ENCODE peak calls at places on chromosomes 12 and 14, in six cellular contexts. N is fibroblast of pulmonary artery, V is GM12865, K is body of pancreas, C is heart right ventricle, M is hepatocyte. Q is an unnamed sample.
A peak's percentile ranks its signal among the peaks of the same experiment; 100 is the strongest.

GRCh38 chr14:99042376-99043257 is 229.4 kb downstream of the BCL11B start:
- DNase-seq in N (no peak), V (no peak), K (no peak), C (no peak), M (no peak), Q (no peak)

GRCh38 chr12:54060975-54061778 is 7.5 kb downstream of the HOXC4 start:
- DNase-seq in N (no peak), V (no peak), K (no peak), C (no peak), M (no peak), Q (no peak)

GRCh38 chr12:52837341-52837741 is 3.2 kb upstream of the KRT79 start:
- DNase-seq in N (peak; percentile 89), V (peak; percentile 54), K (no peak), C (no peak), M (peak; percentile 46), Q (no peak)

GRCh38 chr12:86148612-86149011 is 107.6 kb downstream of the MGAT4C start:
- DNase-seq in N (peak; percentile 18), V (no peak), K (no peak), C (no peak), M (no peak), Q (no peak)

GRCh38 chr12:98466970-98467369 is 48.4 kb upstream of the TMPO start:
- DNase-seq in N (no peak), V (no peak), K (no peak), C (no peak), M (no peak), Q (no peak)

GRCh38 chr12:124207617-124208016 is 87.3 kb upstream of the RFLNA start:
- DNase-seq in N (peak; percentile 14), V (no peak), K (no peak), C (no peak), M (no peak), Q (no peak)

GRCh38 chr14:68782091-68782981 is 10.5 kb downstream of the ZFP36L1 start:
- DNase-seq in N (no peak), V (no peak), K (peak; percentile 20), C (no peak), M (peak; percentile 4), Q (no peak)

GRCh38 chr12:20434993-20435392 is 66.7 kb downstream of the PDE3A start:
- DNase-seq in N (peak; percentile 64), V (no peak), K (no peak), C (no peak), M (no peak), Q (no peak)

GRCh38 chr14:23005861-23006534 is 3.9 kb downstream of the C14orf93 start:
- DNase-seq in N (no peak), V (no peak), K (no peak), C (no peak), M (no peak), Q (no peak)

GRCh38 chr14:61662437-61663311 is 32.6 kb upstream of the HIF1A start:
- DNase-seq in N (peak; percentile 72), V (peak; percentile 99), K (no peak), C (no peak), M (peak; percentile 55), Q (peak; percentile 49)

GRCh38 chr14:89293349-89293916 is 123.6 kb downstream of the FOXN3 start:
- DNase-seq in N (no peak), V (no peak), K (no peak), C (no peak), M (no peak), Q (no peak)

GRCh38 chr14:96762650-96763049 is 34.5 kb upstream of the VRK1 start:
- DNase-seq in N (peak; percentile 76), V (peak; percentile 65), K (no peak), C (no peak), M (peak; percentile 70), Q (no peak)

GRCh38 chr12:107925125-107925524 is 150.6 kb downstream of the ASCL4 start:
- DNase-seq in N (no peak), V (peak; percentile 10), K (no peak), C (no peak), M (no peak), Q (no peak)

GRCh38 chr12:87953257-87953860 is 75.8 kb downstream of the C12orf50 start:
- DNase-seq in N (peak; percentile 69), V (peak; percentile 21), K (no peak), C (no peak), M (peak; percentile 48), Q (no peak)

GRCh38 chr14:102540310-102541028 is 30.9 kb upstream of the ANKRD9 start:
- DNase-seq in N (peak; percentile 86), V (no peak), K (no peak), C (no peak), M (peak; percentile 71), Q (no peak)

GRCh38 chr12:122547330-122547729 is 20.3 kb downstream of the KNTC1 start:
- DNase-seq in N (no peak), V (no peak), K (no peak), C (no peak), M (no peak), Q (no peak)

GRCh38 chr12:107027304-107028053 is 40.5 kb upstream of the MTERF2 start:
- DNase-seq in N (peak; percentile 97), V (peak; percentile 72), K (no peak), C (no peak), M (peak; percentile 83), Q (peak; percentile 29)

GRCh38 chr14:39847191-39847590 is 415.0 kb upstream of the FBXO33 start:
- DNase-seq in N (no peak), V (no peak), K (no peak), C (no peak), M (no peak), Q (no peak)

GRCh38 chr12:120467439-120467838 is 2.1 kb downstream of the SRSF9 start:
- DNase-seq in N (no peak), V (no peak), K (no peak), C (no peak), M (no peak), Q (no peak)

GRCh38 chr12:120468271-120468845 is 1.2 kb downstream of the SRSF9 start:
- DNase-seq in N (peak; percentile 70), V (peak; percentile 63), K (peak; percentile 43), C (peak; percentile 17), M (peak; percentile 49), Q (peak; percentile 54)

GRCh38 chr12:120468846-120469449 is 600 bp downstream of the SRSF9 start:
- DNase-seq in N (no peak), V (no peak), K (peak; percentile 34), C (peak; percentile 49), M (peak; percentile 46), Q (peak; percentile 45)

GRCh38 chr12:120469450-120470149 is at the start of gene SRSF9:
- DNase-seq in N (peak; percentile 98), V (peak; percentile 99), K (peak; percentile 94), C (peak; percentile 98), M (peak; percentile 99), Q (peak; percentile 95)

DNA sequence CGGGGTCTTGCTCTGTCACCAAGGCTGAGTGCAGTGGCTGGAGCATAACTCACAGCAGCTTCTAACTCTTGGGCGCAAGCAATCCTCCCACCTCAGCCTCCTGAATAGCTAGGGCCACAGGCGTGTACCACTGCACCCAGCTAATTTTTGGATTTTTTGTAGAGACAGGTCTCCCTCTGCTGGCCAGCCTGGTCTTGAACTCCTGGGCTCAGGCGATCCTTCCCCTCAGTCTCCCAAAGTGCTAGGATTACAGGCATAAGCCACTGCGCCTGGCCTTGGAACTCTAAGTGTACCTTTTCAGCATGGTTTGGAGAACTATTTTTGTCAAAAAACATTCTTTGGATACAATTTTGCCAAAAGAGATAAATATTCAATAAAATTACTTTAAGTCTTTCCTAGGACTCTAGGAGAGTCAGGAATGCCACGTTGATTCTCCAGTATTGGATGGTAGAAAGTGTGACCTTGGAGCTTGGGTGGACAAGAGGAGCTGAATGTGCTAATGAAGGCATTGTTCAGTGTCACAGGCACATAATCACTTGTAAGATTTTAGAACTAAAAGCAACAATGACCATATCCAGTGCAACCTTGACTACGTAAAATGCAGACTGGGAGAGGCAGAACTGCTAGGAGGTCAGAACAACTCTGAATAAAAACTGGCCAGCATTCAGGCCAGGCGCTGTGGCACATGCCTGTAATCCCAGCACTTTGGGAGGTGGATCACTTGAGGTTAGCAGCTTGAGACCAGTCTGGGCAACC is 2.8 kb downstream of the SRSF9 start:
- DNase-seq in N (peak; percentile 57), V (peak; percentile 51), K (peak; percentile 70), C (no peak), M (peak; percentile 56), Q (no peak)
- TF ChIP-seq CTCF in N (peak; percentile 64), V (peak; percentile 47), K (peak; percentile 72), C (peak; percentile 11), M (peak; percentile 53), Q (peak; percentile 27)

DNA sequence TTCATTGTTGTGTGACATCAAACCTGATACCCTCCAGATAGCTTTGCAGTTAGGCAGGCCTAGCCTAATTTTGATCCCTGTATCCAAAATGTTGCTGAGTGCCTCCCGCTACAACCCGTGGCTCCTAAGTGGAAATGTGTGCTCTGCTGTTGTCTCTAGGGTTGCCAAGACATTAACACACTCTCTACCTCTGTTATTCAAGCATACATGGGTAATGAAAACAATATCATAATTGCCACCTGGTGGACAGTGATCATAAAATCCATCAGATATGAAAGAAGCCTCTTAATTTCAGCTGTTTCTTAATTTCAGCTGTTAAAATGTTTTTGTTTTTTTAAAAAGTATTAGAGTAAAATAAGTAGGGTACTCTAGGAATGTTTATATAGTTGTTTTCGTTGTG is 93.5 kb downstream of the PLEKHA5 start:
- DNase-seq in N (peak; percentile 45), V (peak; percentile 17), K (no peak), C (no peak), M (no peak), Q (no peak)
- TF ChIP-seq CTCF in N (peak; percentile 28), V (no peak), K (peak; percentile 10), C (no peak), M (no peak), Q (no peak)

GRCh38 chr14:64764641-64765520 is 60.7 kb downstream of the PLEKHG3 start:
- DNase-seq in N (peak; percentile 80), V (peak; percentile 64), K (peak; percentile 76), C (peak; percentile 77), M (peak; percentile 89), Q (peak; percentile 74)

GRCh38 chr14:64762044-64763034 is 58.1 kb downstream of the PLEKHG3 start:
- DNase-seq in N (peak; percentile 96), V (no peak), K (peak; percentile 82), C (peak; percentile 85), M (peak; percentile 95), Q (peak; percentile 86)

GRCh38 chr14:64765740-64766302 is 61.6 kb downstream of the PLEKHG3 start:
- DNase-seq in N (no peak), V (no peak), K (no peak), C (no peak), M (no peak), Q (no peak)

GRCh38 chr14:64763089-64763782 is 59.0 kb downstream of the PLEKHG3 start:
- DNase-seq in N (no peak), V (no peak), K (no peak), C (no peak), M (no peak), Q (no peak)

GRCh38 chr14:64763801-64764511 is 59.7 kb downstream of the PLEKHG3 start:
- DNase-seq in N (peak; percentile 54), V (no peak), K (no peak), C (no peak), M (peak; percentile 40), Q (no peak)
- TF ChIP-seq CTCF in N (no peak), V (peak; percentile 4), K (no peak), C (no peak), M (peak; percentile 30), Q (no peak)

DNA sequence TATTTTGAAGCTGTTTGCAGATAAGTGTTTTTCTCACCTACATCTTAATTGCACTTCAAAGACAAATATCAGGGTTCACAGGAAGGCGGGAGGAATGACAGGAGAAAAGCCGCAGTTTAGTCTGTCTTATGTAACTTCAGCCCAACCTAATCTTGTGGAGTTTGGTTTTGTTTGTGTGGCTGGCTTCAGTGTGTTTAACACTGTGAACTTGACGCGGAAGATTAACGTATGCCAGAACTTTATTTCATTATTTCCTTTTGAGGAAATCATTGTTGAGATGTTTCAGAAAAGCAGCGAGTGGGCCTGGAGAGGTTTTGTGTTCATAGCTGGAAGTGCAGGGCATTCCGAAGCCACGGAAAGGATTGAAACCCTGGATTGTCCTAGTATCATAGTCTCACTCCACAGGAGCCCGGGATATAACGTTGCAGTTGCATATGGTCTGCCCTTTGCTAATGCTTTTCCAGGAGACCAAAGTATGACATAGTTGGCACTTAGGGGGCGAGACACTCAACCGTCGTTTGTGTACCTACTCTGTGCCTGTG is 2.0 kb downstream of the PELI2 start:
- DNase-seq in N (peak; percentile 49), V (no peak), K (no peak), C (no peak), M (peak; percentile 29), Q (no peak)
- TF ChIP-seq CTCF in N (no peak), V (no peak), K (peak; percentile 43), C (peak; percentile 3), M (no peak), Q (no peak)

Q was measured in mucosa of descending colon.